ENCODE peak calls at places on chromosomes 5 and 9, in four cellular contexts. U, I, S and E are unnamed samples. For H3K4me1 and H3K9me3, the result is how much of the 10 kb centered on the place peaks cover.

GRCh38 chr5:39238366-39239105 is 19.2 kb upstream of the FYB1 start:
- DNase-seq in U (no peak), I (no peak), S (no peak), E (no peak)

GRCh38 chr9:111502506-111502905 is 18.3 kb upstream of the ECPAS start:
- DNase-seq in I (no peak), S (no peak), U (no peak), E (no peak)

GRCh38 chr5:140322751-140323731 is 20.1 kb upstream of the PFDN1 start:
- DNase-seq in S (no peak), U (no peak), I (no peak), E (peak)

GRCh38 chr5:148858547-148858946 is 32.1 kb downstream of the ADRB2 start:
- DNase-seq in S (no peak), U (no peak), I (no peak), E (no peak)

GRCh38 chr9:102445181-102445747 is 549.9 kb upstream of the CYLC2 start:
- DNase-seq in I (no peak), S (no peak), U (no peak), E (no peak)

GRCh38 chr5:64165500-64166200 is at the start of gene RNF180:
- DNase-seq in I (peak), S (peak), U (peak), E (no peak)

GRCh38 chr9:92313624-92314012 is 11.5 kb downstream of the NOL8 start:
- DNase-seq in I (no peak), S (no peak), U (no peak), E (no peak)

GRCh38 chr9:88716636-88717035 is 181.7 kb downstream of the NXNL2 start:
- DNase-seq in S (no peak), U (no peak), I (no peak), E (no peak)

GRCh38 chr5:122704247-122705036 is 70.4 kb upstream of the SNX2 start:
- DNase-seq in I (peak), S (no peak), U (no peak), E (peak)

GRCh38 chr5:168822745-168823281 is 243.6 kb upstream of the PANK3 start:
- DNase-seq in U (no peak), I (no peak), S (no peak), E (no peak)

GRCh38 chr5:160539431-160539830 is 117.8 kb downstream of the PTTG1 start:
- DNase-seq in S (no peak), U (no peak), I (no peak), E (no peak)

GRCh38 chr9:137919649-137920101 is 42.1 kb downstream of the CACNA1B start:
- DNase-seq in S (no peak), U (no peak), I (no peak), E (peak)

GRCh38 chr5:113043491-113043931 is 66.9 kb downstream of the DCP2 start:
- DNase-seq in S (no peak), U (peak), I (no peak), E (peak)

GRCh38 chr9:33489070-33489469 is 15.3 kb upstream of the NOL6 start:
- DNase-seq in S (no peak), U (no peak), I (no peak), E (no peak)

GRCh38 chr5:135697251-135697958 is 118.6 kb upstream of the CXCL14 start:
- DNase-seq in U (no peak), I (no peak), S (no peak), E (no peak)

GRCh38 chr9:136438909-136439549 is 616 bp downstream of the INPP5E start:
- DNase-seq in I (peak), S (peak), U (no peak), E (peak)

GRCh38 chr5:133889271-133889905 is 79.0 kb downstream of the C5orf15 start:
- DNase-seq in U (no peak), S (peak), I (no peak), E (peak)

GRCh38 chr5:133888625-133888991 is 79.8 kb downstream of the C5orf15 start:
- DNase-seq in I (no peak), S (peak), U (no peak), E (no peak)

GRCh38 chr5:133891390-133891789 is 77.0 kb downstream of the C5orf15 start:
- DNase-seq in U (no peak), I (no peak), S (peak), E (no peak)

GRCh38 chr5:133890776-133891280 is 77.6 kb downstream of the C5orf15 start:
- DNase-seq in I (no peak), S (peak), U (no peak), E (no peak)

DNA sequence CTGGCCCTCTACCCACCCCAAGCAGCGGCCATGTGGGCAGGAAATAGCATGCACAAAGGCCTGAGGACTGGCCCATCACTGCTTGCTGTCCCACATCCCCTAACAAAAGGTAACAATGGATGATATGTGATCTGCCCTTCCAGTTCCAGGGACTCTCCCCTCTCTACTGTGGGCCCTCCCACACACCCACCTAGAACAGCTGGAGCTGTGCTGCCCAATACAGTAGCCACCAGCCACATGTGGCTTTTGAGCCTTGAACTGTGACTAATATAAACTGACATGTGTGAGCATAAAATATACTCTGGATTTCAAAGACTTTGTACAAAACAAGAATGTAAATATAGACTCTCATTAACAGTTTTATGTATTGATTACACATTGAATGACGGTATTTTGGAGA is 78.1 kb downstream of the C5orf15 start:
- DNase-seq in S (no peak), U (no peak), I (no peak), E (peak)
- H3K27ac ChIP-seq in S (no peak), U (no peak), I (no peak), E (peak)

DNA sequence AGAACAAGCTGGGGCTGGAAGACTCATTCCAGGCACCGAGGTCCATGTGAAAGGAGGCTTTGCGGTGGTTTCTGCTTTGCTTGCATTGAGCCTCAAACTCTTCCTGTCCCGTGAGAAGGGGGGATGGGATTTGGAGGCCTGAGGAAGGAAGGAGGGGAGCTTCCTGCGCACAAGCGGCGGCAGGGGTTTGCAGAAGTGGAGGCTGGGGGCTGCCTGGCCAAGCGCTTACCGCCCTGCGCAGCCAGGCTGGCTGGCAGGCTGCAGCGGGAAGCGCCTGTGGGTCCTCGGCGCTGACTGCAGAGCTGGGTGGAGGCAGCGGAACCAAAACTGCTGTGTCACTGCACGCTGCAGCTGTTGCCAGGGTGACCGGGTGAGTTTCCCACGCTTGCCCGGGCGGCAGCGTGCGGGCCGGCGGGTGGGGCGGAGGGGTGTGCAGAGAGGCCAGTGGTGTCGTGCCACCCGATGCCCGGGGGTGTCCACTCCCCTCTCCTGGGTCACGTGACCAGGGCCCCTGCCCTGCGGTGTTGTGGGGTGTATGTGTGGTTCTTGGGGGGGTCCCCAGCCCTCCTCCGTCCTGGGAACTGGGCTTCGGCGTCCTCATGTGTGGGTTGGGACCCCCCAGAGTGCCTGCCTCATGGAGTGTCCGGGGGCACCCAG is 81.0 kb downstream of the RXRA start:
- DNase-seq in S (peak), U (peak), I (peak), E (peak)
- H3K4me1 ChIP-seq in S (half or more), U (half or more), I (half or more), E (under half)

GRCh38 chr5:10593531-10594181 is 29.8 kb downstream of the ANKRD33B start:
- DNase-seq in U (no peak), I (no peak), S (no peak), E (no peak)

GRCh38 chr5:10594591-10595210 is 30.8 kb downstream of the ANKRD33B start:
- DNase-seq in S (peak), I (no peak), U (no peak), E (peak)

GRCh38 chr5:10595678-10596309 is 31.9 kb downstream of the ANKRD33B start:
- DNase-seq in I (peak), S (no peak), U (no peak), E (peak)

GRCh38 chr5:10596310-10596703 is 32.4 kb downstream of the ANKRD33B start:
- DNase-seq in I (no peak), S (no peak), U (no peak), E (no peak)

GRCh38 chr5:10595305-10595677 is 31.4 kb downstream of the ANKRD33B start:
- DNase-seq in I (no peak), S (no peak), U (no peak), E (peak)
- H3K9me3 ChIP-seq in I (under half), S (under half), U (under half), E (under half)

GRCh38 chr5:17227868-17228267 is 10.4 kb downstream of the BASP1 start:
- DNase-seq in U (no peak), I (no peak), S (no peak), E (no peak)

GRCh38 chr5:17228833-17229291 is 11.4 kb downstream of the BASP1 start:
- DNase-seq in I (no peak), U (no peak), S (no peak), E (no peak)

GRCh38 chr5:17230808-17231525 is 13.5 kb downstream of the BASP1 start:
- DNase-seq in I (no peak), S (no peak), U (no peak), E (no peak)

GRCh38 chr5:17232405-17232804 is 15.0 kb downstream of the BASP1 start:
- DNase-seq in S (no peak), U (no peak), I (no peak), E (no peak)

DNA sequence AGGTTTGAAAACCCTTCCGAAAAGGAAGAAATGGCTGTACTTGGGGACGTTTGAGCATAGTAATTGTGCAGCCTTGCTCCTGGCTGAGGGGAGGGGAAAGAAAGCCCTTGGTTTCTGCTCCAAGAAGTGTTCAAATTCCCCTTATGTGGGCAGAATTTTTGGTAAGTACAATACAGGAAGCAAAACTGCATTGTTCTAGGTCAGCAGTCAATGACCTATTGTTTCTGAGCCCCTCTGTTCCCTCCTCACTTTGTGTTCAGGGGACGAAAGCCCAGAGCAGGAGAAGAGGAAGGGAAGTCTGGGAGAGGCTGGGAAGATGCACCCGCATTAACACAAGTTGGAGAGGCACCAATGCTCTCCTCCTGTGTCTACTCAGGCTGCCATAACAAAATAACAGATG is 11.9 kb downstream of the BASP1 start:
- DNase-seq in S (no peak), I (no peak), U (no peak), E (no peak)
- H3K27ac ChIP-seq in S (no peak), I (no peak), U (no peak), E (no peak)

GRCh38 chr9:113669523-113670115 is 206.1 kb downstream of the RGS3 start:
- DNase-seq in I (no peak), U (no peak), S (no peak), E (no peak)
- H3K4me1 ChIP-seq in I (under half), U (under half), S (under half), E (under half)